ENCODE peak calls at places on chromosome 2, in four cellular contexts. C, O, P and R are unnamed samples.

GRCh38 chr2:50956886-50957285 is 75.0 kb downstream of the NRXN1 start:
- DNase-seq in C (no peak), O (no peak), P (no peak), R (no peak)

GRCh38 chr2:68784849-68785248 is 50.2 kb downstream of the ARHGAP25 start:
- DNase-seq in C (no peak), O (no peak), P (no peak), R (no peak)

GRCh38 chr2:233079953-233080835 is 20.1 kb downstream of the INPP5D start:
- DNase-seq in C (peak; percentile 59), O (no peak), P (no peak), R (no peak)

GRCh38 chr2:33146112-33146511 is 199.4 kb downstream of the LTBP1 start:
- DNase-seq in C (no peak), O (no peak), P (no peak), R (no peak)

GRCh38 chr2:209236369-209236768 is 187.5 kb upstream of the MAP2 start:
- DNase-seq in C (no peak), O (no peak), P (no peak), R (no peak)

GRCh38 chr2:189129971-189130370 is 49.6 kb downstream of the COL5A2 start:
- DNase-seq in C (no peak), O (no peak), P (no peak), R (no peak)

GRCh38 chr2:211351998-211352397 is 795.6 kb downstream of the CPS1 start:
- DNase-seq in C (no peak), O (no peak), P (no peak), R (no peak)

GRCh38 chr2:64359892-64360657 is 93.9 kb upstream of the LGALSL start:
- DNase-seq in C (no peak), O (peak; percentile 24), P (no peak), R (peak; percentile 37)

GRCh38 chr2:25960920-25961319 is 21.4 kb downstream of the KIF3C start:
- DNase-seq in C (peak; percentile 82), O (no peak), P (no peak), R (no peak)

GRCh38 chr2:56522605-56523089 is 338.9 kb downstream of the CCDC85A start:
- DNase-seq in C (no peak), O (no peak), P (no peak), R (no peak)

GRCh38 chr2:160458718-160459453 is 34.7 kb downstream of the RBMS1 start:
- DNase-seq in C (no peak), O (no peak), P (no peak), R (no peak)

GRCh38 chr2:181667234-181667633 is 10.3 kb upstream of the CERKL start:
- DNase-seq in C (no peak), O (no peak), P (no peak), R (no peak)

GRCh38 chr2:96156926-96157648 is 11.8 kb upstream of the DUSP2 start:
- DNase-seq in C (no peak), O (no peak), P (peak; percentile 71), R (no peak)

GRCh38 chr2:12587729-12588522 is 128.8 kb upstream of the TRIB2 start:
- DNase-seq in C (peak; percentile 38), O (no peak), P (peak; percentile 49), R (no peak)

GRCh38 chr2:28681216-28681981 is 70.2 kb upstream of the PPP1CB start:
- DNase-seq in C (no peak), O (no peak), P (peak; percentile 62), R (peak; percentile 58)

GRCh38 chr2:3536682-3537632 is 17.6 kb upstream of the ADI1 start:
- DNase-seq in C (no peak), O (peak; percentile 75), P (no peak), R (peak; percentile 39)

GRCh38 chr2:222424729-222425671 is 657 bp downstream of the SGPP2 start:
- DNase-seq in C (no peak), O (no peak), P (no peak), R (no peak)

GRCh38 chr2:130339885-130340745 is 2.6 kb upstream of the IMP4 start:
- DNase-seq in C (peak; percentile 66), O (peak; percentile 65), P (no peak), R (no peak)

GRCh38 chr2:190596998-190597397 is 51.9 kb upstream of the NAB1 start:
- DNase-seq in C (no peak), O (no peak), P (no peak), R (no peak)

GRCh38 chr2:197306024-197306690 is 4.4 kb downstream of the ANKRD44 start:
- DNase-seq in C (no peak), O (no peak), P (no peak), R (no peak)

GRCh38 chr2:221571391-221572179 is 519 bp downstream of the EPHA4 start:
- DNase-seq in C (no peak), O (no peak), P (no peak), R (no peak)

GRCh38 chr2:46179037-46179621 is 118.1 kb upstream of the EPAS1 start:
- DNase-seq in C (no peak), O (peak; percentile 17), P (peak; percentile 33), R (no peak)

GRCh38 chr2:187502467-187502866 is 51.8 kb downstream of the TFPI start:
- DNase-seq in C (no peak), O (no peak), P (no peak), R (no peak)

GRCh38 chr2:96092896-96093295 is 23.5 kb downstream of the ADRA2B start:
- DNase-seq in C (no peak), O (no peak), P (no peak), R (no peak)

GRCh38 chr2:231394201-231395141 is 1.0 kb upstream of the B3GNT7 start:
- DNase-seq in C (peak; percentile 61), O (no peak), P (peak; percentile 87), R (peak; percentile 84)

GRCh38 chr2:97733341-97734035 is 20.1 kb downstream of the ZAP70 start:
- DNase-seq in C (no peak), O (no peak), P (no peak), R (no peak)

DNA sequence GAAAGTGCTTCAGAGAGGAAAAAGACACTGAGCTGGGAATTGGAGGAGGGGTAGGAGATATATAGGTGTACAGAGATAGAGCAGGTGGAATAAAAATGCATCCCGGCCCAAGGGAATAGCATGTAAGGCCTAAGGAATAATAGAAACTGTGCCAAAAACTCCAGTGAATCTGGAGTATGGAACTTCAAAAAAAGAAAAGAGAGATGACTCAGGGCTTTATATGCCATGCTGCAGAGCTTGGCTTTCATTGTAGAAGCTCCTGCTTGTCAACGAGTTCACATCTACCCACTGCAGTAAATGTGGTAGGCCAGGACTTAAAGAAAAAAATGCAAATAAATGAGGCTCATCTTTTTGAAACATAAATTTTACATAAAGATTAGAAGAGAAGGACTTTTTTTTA is 131.8 kb downstream of the MREG start:
- DNase-seq in C (no peak), O (no peak), P (no peak), R (no peak)
- TF ChIP-seq POLR2AphosphoS5 in C (no peak), O (no peak), P (no peak), R (no peak)

GRCh38 chr2:70949086-70949485 is 13.4 kb downstream of the ATP6V1B1 start:
- DNase-seq in C (no peak), O (no peak), P (no peak), R (no peak)
- TF ChIP-seq SPI1 in C (no peak), O (no peak), P (no peak), R (no peak)

DNA sequence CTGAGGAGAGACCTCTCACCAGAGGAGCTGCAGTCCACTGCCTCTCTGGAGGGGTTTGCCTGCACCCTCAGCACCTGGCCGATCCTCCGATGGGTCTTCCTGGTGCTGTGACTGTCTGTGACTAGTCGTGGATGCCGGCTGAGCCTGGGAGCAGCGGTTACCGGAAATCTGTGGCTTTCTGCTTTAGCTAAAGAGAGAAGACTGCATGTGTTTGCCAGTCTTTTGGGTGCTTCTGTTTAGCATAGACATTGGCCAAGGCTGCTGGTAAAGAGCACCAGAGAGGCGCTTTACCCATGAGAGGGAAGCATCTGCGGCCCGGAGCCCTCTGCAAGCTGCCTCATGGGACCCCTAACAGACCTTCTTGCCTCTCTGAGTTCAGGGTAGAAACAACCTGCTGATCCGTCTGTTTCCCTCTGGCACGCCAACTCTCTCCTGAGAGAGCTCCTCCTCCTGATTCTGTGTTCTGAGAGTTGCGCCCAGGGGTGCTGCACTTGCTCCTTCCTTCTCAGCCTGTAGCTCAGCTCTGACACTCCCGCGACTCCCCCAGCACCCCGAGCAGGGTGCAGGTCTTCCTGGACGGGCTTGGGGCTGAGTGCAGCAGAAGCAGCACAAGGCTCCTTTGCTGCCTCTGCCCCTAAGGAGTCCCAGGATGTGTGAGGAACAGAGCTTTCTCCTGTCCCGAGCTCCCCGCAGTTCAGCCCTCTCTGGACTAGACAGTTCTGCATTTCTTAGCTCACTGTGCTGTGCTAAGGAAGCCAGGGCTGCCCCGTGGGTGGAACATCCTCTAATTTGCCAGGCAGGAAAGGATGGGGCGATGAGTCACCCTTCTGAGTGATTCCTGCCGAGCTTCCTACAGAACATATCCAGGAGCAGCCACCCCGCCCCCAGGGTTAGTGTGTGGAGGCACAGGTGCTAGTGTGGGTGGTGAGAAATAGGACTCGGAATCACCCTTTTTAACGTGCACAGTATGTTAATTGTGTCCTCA is 203.2 kb downstream of the SH3RF3 start:
- DNase-seq in C (peak; percentile 76), O (no peak), P (no peak), R (no peak)
- TF ChIP-seq POLR2AphosphoS5 in C (peak; percentile 38), O (no peak), P (no peak), R (no peak)

DNA sequence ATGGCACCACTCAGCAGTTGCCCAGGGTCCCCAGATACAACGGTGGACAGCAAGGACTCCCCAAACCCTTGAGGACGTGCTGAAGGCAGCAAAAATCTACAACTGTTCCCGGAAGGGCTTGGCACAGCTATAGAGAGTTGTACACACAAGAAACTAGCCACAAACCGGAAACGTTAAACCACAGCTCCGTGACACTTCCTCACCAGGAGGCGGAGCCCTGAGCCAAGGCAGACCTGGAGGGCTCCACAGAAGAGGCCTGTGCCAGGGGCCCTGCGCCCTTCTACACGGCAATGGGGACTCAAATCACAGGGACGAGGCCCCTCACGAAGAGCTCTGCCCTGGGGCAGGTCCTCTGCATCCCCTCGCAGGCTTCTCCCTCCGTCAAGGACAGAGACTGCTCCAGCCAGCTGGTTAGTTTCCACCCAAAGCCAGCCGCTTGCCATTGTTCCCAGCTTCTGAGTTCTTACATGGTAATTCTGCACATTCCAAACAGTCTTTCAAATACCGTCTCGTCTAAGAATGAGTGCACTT is 133.3 kb downstream of the HDAC4 start:
- DNase-seq in C (peak; percentile 97), O (peak; percentile 43), P (peak; percentile 65), R (peak; percentile 88)
- TF ChIP-seq SPI1 in C (peak; percentile 91), O (peak; percentile 65), P (peak; percentile 91), R (peak; percentile 91)